ENCODE peak calls at places on chromosome 21, in eight cellular contexts. One of them, this sample, is unnamed.
A peak's percentile ranks its signal among the peaks of the same experiment; 100 is the strongest.

GRCh38 chr21:45445369-45445768 is 40.4 kb downstream of the COL18A1 start:
- DNase-seq in HEK293T: no peak
- DNase-seq in activated CD4-positive, alpha-beta T cell treated with anti-CD3 and anti-CD28 coated beads for 1 hour: no peak
- DNase-seq in K562: no peak
- DNase-seq in hepatic stellate cell: no peak
- DNase-seq in amygdala: no peak
- DNase-seq in posterior vena cava: no peak
- DNase-seq in CD8-positive, alpha-beta memory T cell: no peak
- DNase-seq in this sample: no peak

GRCh38 chr21:26165331-26165730 is 5.2 kb downstream of the APP start:
- DNase-seq in K562: no peak
- DNase-seq in amygdala: no peak
- DNase-seq in activated CD4-positive, alpha-beta T cell treated with anti-CD3 and anti-CD28 coated beads for 1 hour: no peak
- DNase-seq in hepatic stellate cell: no peak
- DNase-seq in posterior vena cava: no peak
- DNase-seq in HEK293T: no peak
- DNase-seq in CD8-positive, alpha-beta memory T cell: no peak
- DNase-seq in this sample: no peak

GRCh38 chr21:39115659-39116235 is 67.5 kb downstream of the PSMG1 start:
- DNase-seq in hepatic stellate cell: no peak
- DNase-seq in K562: peak; percentile 36
- DNase-seq in HEK293T: no peak
- DNase-seq in posterior vena cava: no peak
- DNase-seq in activated CD4-positive, alpha-beta T cell treated with anti-CD3 and anti-CD28 coated beads for 1 hour: no peak
- DNase-seq in amygdala: no peak
- DNase-seq in CD8-positive, alpha-beta memory T cell: no peak
- DNase-seq in this sample: peak; percentile 29

GRCh38 chr21:45894107-45894810 is 87.3 kb upstream of the COL6A1 start:
- DNase-seq in activated CD4-positive, alpha-beta T cell treated with anti-CD3 and anti-CD28 coated beads for 1 hour: no peak
- DNase-seq in HEK293T: no peak
- DNase-seq in posterior vena cava: peak; percentile 89
- DNase-seq in hepatic stellate cell: no peak
- DNase-seq in amygdala: no peak
- DNase-seq in K562: no peak
- DNase-seq in CD8-positive, alpha-beta memory T cell: no peak
- DNase-seq in this sample: peak; percentile 16

GRCh38 chr21:41387824-41388223 is 26.0 kb downstream of the MX2 start:
- DNase-seq in posterior vena cava: no peak
- DNase-seq in amygdala: no peak
- DNase-seq in CD8-positive, alpha-beta memory T cell: no peak
- DNase-seq in K562: no peak
- DNase-seq in HEK293T: no peak
- DNase-seq in hepatic stellate cell: no peak
- DNase-seq in activated CD4-positive, alpha-beta T cell treated with anti-CD3 and anti-CD28 coated beads for 1 hour: no peak
- DNase-seq in this sample: no peak

GRCh38 chr21:28627691-28628090 is 365.0 kb downstream of the LTN1 start:
- DNase-seq in K562: no peak
- DNase-seq in activated CD4-positive, alpha-beta T cell treated with anti-CD3 and anti-CD28 coated beads for 1 hour: no peak
- DNase-seq in HEK293T: no peak
- DNase-seq in hepatic stellate cell: no peak
- DNase-seq in amygdala: no peak
- DNase-seq in posterior vena cava: no peak
- DNase-seq in CD8-positive, alpha-beta memory T cell: no peak
- DNase-seq in this sample: peak; percentile 7

GRCh38 chr21:15966216-15966615 is 236.4 kb downstream of the USP25 start:
- DNase-seq in K562: no peak
- DNase-seq in HEK293T: no peak
- DNase-seq in amygdala: no peak
- DNase-seq in CD8-positive, alpha-beta memory T cell: no peak
- DNase-seq in activated CD4-positive, alpha-beta T cell treated with anti-CD3 and anti-CD28 coated beads for 1 hour: no peak
- DNase-seq in hepatic stellate cell: no peak
- DNase-seq in posterior vena cava: no peak
- DNase-seq in this sample: peak; percentile 38

GRCh38 chr21:14569868-14570267 is 23.8 kb upstream of the SAMSN1 start:
- DNase-seq in activated CD4-positive, alpha-beta T cell treated with anti-CD3 and anti-CD28 coated beads for 1 hour: no peak
- DNase-seq in CD8-positive, alpha-beta memory T cell: no peak
- DNase-seq in HEK293T: no peak
- DNase-seq in K562: no peak
- DNase-seq in amygdala: no peak
- DNase-seq in posterior vena cava: no peak
- DNase-seq in hepatic stellate cell: no peak
- DNase-seq in this sample: no peak

GRCh38 chr21:15441060-15441493 is 288.7 kb upstream of the USP25 start:
- DNase-seq in HEK293T: no peak
- DNase-seq in K562: no peak
- DNase-seq in posterior vena cava: no peak
- DNase-seq in activated CD4-positive, alpha-beta T cell treated with anti-CD3 and anti-CD28 coated beads for 1 hour: no peak
- DNase-seq in CD8-positive, alpha-beta memory T cell: no peak
- DNase-seq in amygdala: no peak
- DNase-seq in hepatic stellate cell: no peak
- DNase-seq in this sample: no peak

GRCh38 chr21:46273341-46273740 is 12.1 kb downstream of the MCM3AP start:
- DNase-seq in HEK293T: no peak
- DNase-seq in activated CD4-positive, alpha-beta T cell treated with anti-CD3 and anti-CD28 coated beads for 1 hour: no peak
- DNase-seq in posterior vena cava: no peak
- DNase-seq in CD8-positive, alpha-beta memory T cell: no peak
- DNase-seq in K562: no peak
- DNase-seq in hepatic stellate cell: no peak
- DNase-seq in amygdala: no peak
- DNase-seq in this sample: no peak

GRCh38 chr21:41504030-41504429 is 3.9 kb downstream of the TMPRSS2 start:
- DNase-seq in CD8-positive, alpha-beta memory T cell: no peak
- DNase-seq in HEK293T: no peak
- DNase-seq in posterior vena cava: no peak
- DNase-seq in activated CD4-positive, alpha-beta T cell treated with anti-CD3 and anti-CD28 coated beads for 1 hour: no peak
- DNase-seq in hepatic stellate cell: no peak
- DNase-seq in K562: no peak
- DNase-seq in amygdala: no peak
- DNase-seq in this sample: no peak

GRCh38 chr21:25638634-25639166 is 358 bp upstream of the JAM2 start:
- DNase-seq in hepatic stellate cell: no peak
- DNase-seq in amygdala: no peak
- DNase-seq in K562: no peak
- DNase-seq in CD8-positive, alpha-beta memory T cell: no peak
- DNase-seq in posterior vena cava: no peak
- DNase-seq in HEK293T: no peak
- DNase-seq in activated CD4-positive, alpha-beta T cell treated with anti-CD3 and anti-CD28 coated beads for 1 hour: no peak
- DNase-seq in this sample: no peak

GRCh38 chr21:38669186-38669585 is 136.5 kb upstream of the ETS2 start:
- DNase-seq in hepatic stellate cell: no peak
- DNase-seq in CD8-positive, alpha-beta memory T cell: no peak
- DNase-seq in HEK293T: peak; percentile 30
- DNase-seq in posterior vena cava: no peak
- DNase-seq in K562: peak; percentile 22
- DNase-seq in amygdala: no peak
- DNase-seq in activated CD4-positive, alpha-beta T cell treated with anti-CD3 and anti-CD28 coated beads for 1 hour: no peak
- DNase-seq in this sample: peak; percentile 64

GRCh38 chr21:35940074-35940927 is 120.0 kb downstream of the SETD4 start:
- DNase-seq in CD8-positive, alpha-beta memory T cell: no peak
- DNase-seq in K562: peak; percentile 70
- DNase-seq in activated CD4-positive, alpha-beta T cell treated with anti-CD3 and anti-CD28 coated beads for 1 hour: no peak
- DNase-seq in HEK293T: peak; percentile 70
- DNase-seq in amygdala: no peak
- DNase-seq in posterior vena cava: no peak
- DNase-seq in hepatic stellate cell: peak; percentile 41
- DNase-seq in this sample: peak; percentile 82

GRCh38 chr21:42864812-42865211 is 14.5 kb downstream of the WDR4 start:
- DNase-seq in amygdala: no peak
- DNase-seq in HEK293T: no peak
- DNase-seq in K562: no peak
- DNase-seq in hepatic stellate cell: no peak
- DNase-seq in CD8-positive, alpha-beta memory T cell: no peak
- DNase-seq in posterior vena cava: no peak
- DNase-seq in activated CD4-positive, alpha-beta T cell treated with anti-CD3 and anti-CD28 coated beads for 1 hour: no peak
- DNase-seq in this sample: no peak